ENCODE peak calls at places on chromosome 12, in four cellular contexts. One of them, this sample, is unnamed.

GRCh38 chr12:132084681-132085635 is 59.2 kb downstream of the DDX51 start:
- DNase-seq in adrenal gland: peak; percentile 85
- DNase-seq in CD8-positive, alpha-beta T cell: peak; percentile 52
- DNase-seq in K562: peak; percentile 88
- DNase-seq in this sample: peak; percentile 50

GRCh38 chr12:64181504-64182291 is 40.4 kb downstream of the KICS2 start:
- DNase-seq in adrenal gland: peak; percentile 74
- DNase-seq in CD8-positive, alpha-beta T cell: no peak
- DNase-seq in K562: no peak
- DNase-seq in this sample: no peak

GRCh38 chr12:52168019-52168717 is 23.6 kb downstream of the KRT80 start:
- DNase-seq in adrenal gland: no peak
- DNase-seq in CD8-positive, alpha-beta T cell: no peak
- DNase-seq in K562: no peak
- DNase-seq in this sample: no peak

GRCh38 chr12:14554281-14555008 is 13.2 kb downstream of the PLBD1 start:
- DNase-seq in adrenal gland: peak; percentile 63
- DNase-seq in CD8-positive, alpha-beta T cell: no peak
- DNase-seq in K562: no peak
- DNase-seq in this sample: no peak

GRCh38 chr12:13099066-13099909 is 4.2 kb downstream of the GSG1 start:
- DNase-seq in adrenal gland: peak; percentile 36
- DNase-seq in CD8-positive, alpha-beta T cell: no peak
- DNase-seq in K562: no peak
- DNase-seq in this sample: no peak

GRCh38 chr12:40015360-40015759 is 90.5 kb downstream of the SLC2A13 start:
- DNase-seq in adrenal gland: no peak
- DNase-seq in CD8-positive, alpha-beta T cell: no peak
- DNase-seq in K562: no peak
- DNase-seq in this sample: no peak

GRCh38 chr12:105897311-105897725 is 241.4 kb downstream of the NUAK1 start:
- DNase-seq in adrenal gland: no peak
- DNase-seq in CD8-positive, alpha-beta T cell: no peak
- DNase-seq in K562: no peak
- DNase-seq in this sample: no peak

GRCh38 chr12:52495385-52495784 is 2.3 kb upstream of the KRT6A start:
- DNase-seq in adrenal gland: no peak
- DNase-seq in CD8-positive, alpha-beta T cell: no peak
- DNase-seq in K562: no peak
- DNase-seq in this sample: no peak

DNA sequence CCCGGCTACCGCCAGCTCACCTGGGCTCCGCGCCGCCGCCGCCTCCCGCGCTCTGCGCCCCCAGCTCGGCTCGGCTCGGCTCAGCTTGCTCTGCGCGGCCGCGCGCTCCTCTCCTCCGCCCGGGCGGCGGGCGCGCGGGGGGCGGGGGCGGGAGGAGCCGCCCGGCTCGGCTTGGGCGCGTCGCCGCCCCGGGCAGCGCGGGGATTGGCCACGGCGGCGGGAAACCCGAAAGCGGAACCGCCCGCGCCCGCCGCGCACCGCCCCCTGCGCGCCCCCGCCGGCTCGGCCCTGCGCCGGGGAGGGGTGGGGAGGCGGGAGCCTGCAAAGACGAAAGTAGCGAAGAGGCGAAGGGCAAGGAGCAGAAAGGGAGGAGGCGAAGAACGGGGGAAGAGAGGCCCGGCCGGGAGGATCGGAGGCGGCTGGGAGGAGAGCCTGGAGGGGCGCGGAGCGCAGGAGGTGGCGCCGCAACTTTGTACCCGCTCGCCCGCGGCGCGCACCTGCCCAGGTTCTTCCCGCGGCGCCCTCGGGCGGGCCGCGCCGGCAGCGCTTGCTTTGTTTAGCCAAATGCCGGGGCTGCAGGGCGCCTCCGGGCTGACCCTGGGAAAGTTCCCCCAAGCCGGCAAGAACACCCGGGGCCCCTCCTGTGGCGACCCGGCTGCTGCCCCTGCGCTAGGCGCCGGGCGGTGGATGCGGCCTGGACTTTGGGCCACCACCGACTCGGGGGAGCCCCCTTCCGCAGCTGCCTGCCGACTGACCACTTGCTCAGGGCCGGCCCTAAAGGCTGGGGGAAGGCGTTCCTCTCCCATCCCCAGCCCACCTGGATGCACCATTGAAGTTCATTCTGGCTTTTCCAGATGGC is at the start of gene CAMKK2:
- DNase-seq in adrenal gland: peak; percentile 80
- DNase-seq in CD8-positive, alpha-beta T cell: peak; percentile 93
- DNase-seq in K562: peak; percentile 95
- DNase-seq in this sample: peak; percentile 73
- TF ChIP-seq CTCF in adrenal gland: peak; percentile 17
- TF ChIP-seq CTCF in CD8-positive, alpha-beta T cell: no peak
- TF ChIP-seq CTCF in K562: peak; percentile 42
- TF ChIP-seq CTCF in this sample: peak; percentile 42

GRCh38 chr12:92008345-92008744 is 137.3 kb downstream of the BTG1 start:
- DNase-seq in adrenal gland: no peak
- DNase-seq in CD8-positive, alpha-beta T cell: no peak
- DNase-seq in K562: no peak
- DNase-seq in this sample: no peak

GRCh38 chr12:92010368-92010767 is 135.3 kb downstream of the BTG1 start:
- DNase-seq in adrenal gland: no peak
- DNase-seq in CD8-positive, alpha-beta T cell: no peak
- DNase-seq in K562: no peak
- DNase-seq in this sample: no peak

GRCh38 chr12:92003701-92004100 is 141.9 kb downstream of the BTG1 start:
- DNase-seq in adrenal gland: no peak
- DNase-seq in CD8-positive, alpha-beta T cell: no peak
- DNase-seq in K562: no peak
- DNase-seq in this sample: no peak

GRCh38 chr12:92010853-92011701 is 134.6 kb downstream of the BTG1 start:
- DNase-seq in adrenal gland: no peak
- DNase-seq in CD8-positive, alpha-beta T cell: no peak
- DNase-seq in K562: no peak
- DNase-seq in this sample: no peak

GRCh38 chr12:92007787-92008186 is 137.9 kb downstream of the BTG1 start:
- DNase-seq in adrenal gland: no peak
- DNase-seq in CD8-positive, alpha-beta T cell: no peak
- DNase-seq in K562: no peak
- DNase-seq in this sample: no peak
- TF ChIP-seq CTCF in adrenal gland: no peak
- TF ChIP-seq CTCF in CD8-positive, alpha-beta T cell: no peak
- TF ChIP-seq CTCF in K562: no peak
- TF ChIP-seq CTCF in this sample: no peak

DNA sequence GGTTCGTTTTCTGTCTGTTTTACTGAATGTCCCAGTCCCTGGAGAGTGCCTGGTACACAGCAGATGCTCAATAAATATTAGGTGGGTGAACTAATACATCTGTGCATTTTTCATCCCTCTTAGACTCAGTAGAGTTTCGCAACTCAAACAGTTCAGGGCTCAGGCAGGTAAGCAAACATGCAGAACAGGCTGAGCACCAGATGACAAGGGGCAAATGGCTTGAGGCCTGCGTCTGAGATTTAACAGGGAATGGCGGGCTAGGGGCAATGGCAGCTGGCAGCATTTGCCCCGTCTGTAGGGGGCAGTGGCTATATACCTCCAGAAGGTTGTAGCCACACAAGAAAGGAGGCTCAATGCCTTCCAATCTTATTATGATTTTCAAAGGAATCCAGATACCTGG is 8.6 kb upstream of the RAN start:
- DNase-seq in adrenal gland: no peak
- DNase-seq in CD8-positive, alpha-beta T cell: no peak
- DNase-seq in K562: no peak
- DNase-seq in this sample: no peak
- TF ChIP-seq CTCF in adrenal gland: no peak
- TF ChIP-seq CTCF in CD8-positive, alpha-beta T cell: no peak
- TF ChIP-seq CTCF in K562: no peak
- TF ChIP-seq CTCF in this sample: peak; percentile 9

GRCh38 chr12:51027342-51027835 is 1.2 kb upstream of the SLC11A2 start:
- DNase-seq in adrenal gland: no peak
- DNase-seq in CD8-positive, alpha-beta T cell: no peak
- DNase-seq in K562: no peak
- DNase-seq in this sample: no peak

GRCh38 chr12:51028811-51029146 is 2.6 kb upstream of the SLC11A2 start:
- DNase-seq in adrenal gland: no peak
- DNase-seq in CD8-positive, alpha-beta T cell: no peak
- DNase-seq in K562: no peak
- DNase-seq in this sample: no peak

GRCh38 chr12:51025182-51025747 is 919 bp downstream of the SLC11A2 start:
- DNase-seq in adrenal gland: no peak
- DNase-seq in CD8-positive, alpha-beta T cell: no peak
- DNase-seq in K562: no peak
- DNase-seq in this sample: no peak

GRCh38 chr12:51025748-51026654 is at the start of gene SLC11A2:
- DNase-seq in adrenal gland: peak; percentile 98
- DNase-seq in CD8-positive, alpha-beta T cell: peak; percentile 90
- DNase-seq in K562: peak; percentile 98
- DNase-seq in this sample: peak; percentile 91

DNA sequence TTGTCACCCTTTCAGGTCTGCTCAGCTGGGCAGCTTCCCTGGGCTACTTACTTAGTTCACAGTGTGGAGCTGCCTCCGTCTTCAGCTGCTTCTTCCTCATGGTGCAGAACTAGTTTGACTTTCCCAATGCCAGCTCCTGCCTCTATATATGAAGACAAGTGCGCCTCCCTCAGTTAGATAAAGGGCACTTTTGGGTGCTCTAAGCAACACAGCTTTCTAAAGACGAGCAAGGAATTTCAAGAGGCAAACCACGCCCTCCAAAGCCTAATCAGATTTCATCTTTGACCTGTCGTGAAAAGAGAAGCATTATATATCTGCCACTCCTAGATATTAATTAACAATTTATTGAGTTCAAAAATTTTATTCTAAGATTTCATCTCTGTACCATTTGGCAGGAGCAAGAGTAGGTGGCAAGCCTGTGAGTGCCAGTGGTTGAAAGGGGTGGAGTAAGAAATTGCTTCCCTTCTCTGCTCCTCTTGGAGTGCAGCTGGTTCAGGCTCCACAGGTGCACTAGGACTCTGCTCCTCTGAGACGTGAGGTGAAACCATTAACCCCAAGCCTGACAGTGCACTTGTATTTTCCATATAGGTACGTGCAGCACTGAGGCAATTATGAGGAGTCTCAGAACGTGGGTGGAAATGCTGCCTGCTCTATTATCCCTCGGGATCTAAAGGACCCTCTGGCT is 2.1 kb upstream of the SLC11A2 start:
- DNase-seq in adrenal gland: peak; percentile 50
- DNase-seq in CD8-positive, alpha-beta T cell: no peak
- DNase-seq in K562: peak; percentile 53
- DNase-seq in this sample: no peak
- TF ChIP-seq CTCF in adrenal gland: peak; percentile 38
- TF ChIP-seq CTCF in CD8-positive, alpha-beta T cell: no peak
- TF ChIP-seq CTCF in K562: peak; percentile 55
- TF ChIP-seq CTCF in this sample: no peak

GRCh38 chr12:47740536-47741339 is 15.4 kb upstream of the ENDOU start:
- DNase-seq in adrenal gland: no peak
- DNase-seq in CD8-positive, alpha-beta T cell: no peak
- DNase-seq in K562: no peak
- DNase-seq in this sample: no peak

GRCh38 chr12:47741340-47741703 is 16.0 kb upstream of the ENDOU start:
- DNase-seq in adrenal gland: peak; percentile 78
- DNase-seq in CD8-positive, alpha-beta T cell: peak; percentile 86
- DNase-seq in K562: no peak
- DNase-seq in this sample: no peak

GRCh38 chr12:47739297-47739696 is 14.0 kb upstream of the ENDOU start:
- DNase-seq in adrenal gland: no peak
- DNase-seq in CD8-positive, alpha-beta T cell: no peak
- DNase-seq in K562: no peak
- DNase-seq in this sample: no peak

GRCh38 chr12:47737936-47738335 is 12.6 kb upstream of the ENDOU start:
- DNase-seq in adrenal gland: no peak
- DNase-seq in CD8-positive, alpha-beta T cell: no peak
- DNase-seq in K562: peak; percentile 41
- DNase-seq in this sample: no peak

GRCh38 chr12:47739959-47740358 is 14.7 kb upstream of the ENDOU start:
- DNase-seq in adrenal gland: no peak
- DNase-seq in CD8-positive, alpha-beta T cell: no peak
- DNase-seq in K562: peak; percentile 62
- DNase-seq in this sample: no peak
- TF ChIP-seq CTCF in adrenal gland: no peak
- TF ChIP-seq CTCF in CD8-positive, alpha-beta T cell: no peak
- TF ChIP-seq CTCF in K562: no peak
- TF ChIP-seq CTCF in this sample: no peak

DNA sequence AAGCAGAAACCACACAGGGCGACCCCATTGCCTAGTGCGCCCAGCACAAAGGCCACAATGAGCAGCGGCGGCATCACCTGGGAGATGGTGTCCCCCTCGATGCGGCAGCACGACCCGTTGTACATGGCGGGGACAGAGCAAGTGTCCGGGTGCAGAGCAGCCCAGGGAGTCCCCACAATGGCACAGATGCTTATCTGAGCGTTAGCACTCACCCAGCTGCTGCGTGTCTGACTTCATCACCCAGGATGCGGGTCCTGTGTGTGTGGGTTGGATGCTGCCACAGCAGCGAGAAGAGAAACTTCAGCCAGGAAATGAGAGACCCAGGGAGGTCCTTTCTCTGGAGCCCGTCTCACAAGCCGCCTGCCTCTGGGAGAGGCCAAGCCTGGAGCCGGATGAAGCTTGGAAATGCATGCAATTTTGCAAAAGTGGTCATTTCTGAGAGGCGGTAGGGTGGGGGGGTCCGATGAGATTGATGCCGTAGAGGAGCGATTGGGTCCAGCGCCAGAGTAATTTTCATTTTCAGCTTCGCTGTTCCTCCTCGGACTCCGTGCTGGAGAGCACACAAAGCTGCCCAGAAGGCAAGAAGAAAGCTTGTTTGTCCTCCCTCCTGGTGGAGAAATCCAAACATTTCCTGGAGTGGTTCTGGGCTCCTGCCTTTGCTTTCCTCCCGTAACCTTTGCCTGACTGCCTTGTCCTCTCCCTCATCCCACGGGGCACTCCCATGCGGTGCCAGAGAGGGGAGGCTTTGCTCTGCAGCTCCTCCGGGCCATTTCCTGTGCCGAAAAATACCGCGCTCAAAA is at the start of gene HCAR1:
- DNase-seq in adrenal gland: no peak
- DNase-seq in CD8-positive, alpha-beta T cell: no peak
- DNase-seq in K562: no peak
- DNase-seq in this sample: no peak
- TF ChIP-seq CTCF in adrenal gland: no peak
- TF ChIP-seq CTCF in CD8-positive, alpha-beta T cell: no peak
- TF ChIP-seq CTCF in K562: no peak
- TF ChIP-seq CTCF in this sample: no peak

DNA sequence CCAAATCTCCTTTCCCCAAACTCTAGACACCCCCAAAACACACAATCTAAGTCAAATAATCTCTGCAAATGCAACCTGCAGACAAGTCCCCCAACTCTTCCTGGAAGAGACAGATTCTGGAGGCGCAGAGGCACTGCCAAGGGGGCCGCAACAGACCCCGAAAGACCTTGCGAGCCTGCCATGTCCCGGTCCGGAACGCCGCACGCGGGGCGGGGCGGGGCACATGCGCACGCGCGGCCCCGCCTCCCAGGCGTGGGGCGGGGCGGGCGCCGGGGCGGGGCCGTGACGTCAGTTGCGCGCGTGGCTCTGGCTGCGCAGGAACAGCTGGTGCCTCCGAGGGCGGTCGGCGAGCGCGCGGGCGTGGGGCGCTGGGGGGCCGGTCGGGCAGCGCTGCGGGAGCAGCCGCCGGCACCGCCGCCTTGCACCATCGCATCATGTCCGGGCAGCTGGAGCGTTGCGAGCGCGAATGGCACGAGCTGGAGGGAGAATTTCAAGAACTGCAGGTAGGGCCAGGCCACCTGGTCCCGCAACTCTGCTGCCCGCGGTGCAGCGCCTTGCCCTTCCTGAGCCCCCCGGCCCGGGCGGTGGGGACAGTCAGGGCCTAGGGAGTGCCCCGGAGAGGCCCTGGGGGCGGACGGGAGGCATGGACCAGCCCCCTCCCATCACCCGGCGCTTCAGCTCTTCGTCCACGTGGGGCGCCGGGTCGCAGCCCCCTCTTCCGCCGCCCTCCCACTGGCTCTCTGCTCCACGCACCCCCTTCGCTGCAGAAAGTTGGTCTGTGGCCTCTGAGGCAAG is at the start of gene TMEM120B:
- DNase-seq in adrenal gland: peak; percentile 85
- DNase-seq in CD8-positive, alpha-beta T cell: peak; percentile 92
- DNase-seq in K562: peak; percentile 96
- DNase-seq in this sample: peak; percentile 78
- TF ChIP-seq CTCF in adrenal gland: peak; percentile 2
- TF ChIP-seq CTCF in CD8-positive, alpha-beta T cell: no peak
- TF ChIP-seq CTCF in K562: no peak
- TF ChIP-seq CTCF in this sample: peak; percentile 37

This sample was measured in progenitor cell of endocrine pancreas.